ENCODE peak calls at places on chromosomes 5 and 9, in five cellular contexts. C, Q, U, S and R are unnamed samples.

GRCh38 chr5:50445281-50445949 is 4.3 kb upstream of the EMB start:
- DNase-seq in C (no peak), Q (no peak), U (no peak), S (peak), R (no peak)

GRCh38 chr5:149828161-149829011 is 98.3 kb downstream of the PPARGC1B start:
- DNase-seq in C (peak), Q (peak), U (peak), S (no peak), R (peak)

GRCh38 chr5:97077246-97077645 is 65.2 kb downstream of the LIX1 start:
- DNase-seq in C (no peak), Q (no peak), U (no peak), S (no peak), R (no peak)

GRCh38 chr5:109721741-109722140 is 32.0 kb downstream of the MAN2A1 start:
- DNase-seq in C (no peak), Q (no peak), U (no peak), S (no peak), R (no peak)

GRCh38 chr9:96418920-96419690 is 935 bp upstream of the ZNF367 start:
- DNase-seq in C (peak), Q (peak), U (peak), S (peak), R (peak)

GRCh38 chr9:92911496-92912475 is 33.9 kb upstream of the ZNF484 start:
- DNase-seq in C (no peak), Q (no peak), U (no peak), S (no peak), R (peak)

GRCh38 chr5:165201364-165202143 is 1696.1 kb downstream of the MAT2B start:
- DNase-seq in C (peak), Q (no peak), U (no peak), S (no peak), R (peak)

GRCh38 chr9:112447283-112447761 is 39.3 kb upstream of the KIAA1958 start:
- DNase-seq in C (peak), Q (peak), U (no peak), S (peak), R (no peak)

GRCh38 chr9:108743426-108743825 is 112.4 kb downstream of the ACTL7B start:
- DNase-seq in C (no peak), Q (no peak), U (no peak), S (no peak), R (no peak)

GRCh38 chr5:140372971-140373487 is 13.0 kb downstream of the SLC4A9 start:
- DNase-seq in C (peak), Q (peak), U (peak), S (no peak), R (peak)

GRCh38 chr5:177130211-177131018 is 3.2 kb upstream of the NSD1 start:
- DNase-seq in C (no peak), Q (no peak), U (no peak), S (no peak), R (no peak)

GRCh38 chr9:32045513-32045912 is 338.9 kb upstream of the ACO1 start:
- DNase-seq in C (no peak), Q (no peak), U (no peak), S (no peak), R (no peak)

GRCh38 chr5:100616291-100616690 is 81.1 kb downstream of the FAM174A start:
- DNase-seq in C (no peak), Q (no peak), U (no peak), S (no peak), R (no peak)

GRCh38 chr5:122774861-122775712 is at the start of gene SNX2:
- DNase-seq in C (peak), Q (peak), U (peak), S (peak), R (peak)
- TF ChIP-seq CTCF in C (no peak), Q (no peak), U (peak), S (peak), R (peak)

DNA sequence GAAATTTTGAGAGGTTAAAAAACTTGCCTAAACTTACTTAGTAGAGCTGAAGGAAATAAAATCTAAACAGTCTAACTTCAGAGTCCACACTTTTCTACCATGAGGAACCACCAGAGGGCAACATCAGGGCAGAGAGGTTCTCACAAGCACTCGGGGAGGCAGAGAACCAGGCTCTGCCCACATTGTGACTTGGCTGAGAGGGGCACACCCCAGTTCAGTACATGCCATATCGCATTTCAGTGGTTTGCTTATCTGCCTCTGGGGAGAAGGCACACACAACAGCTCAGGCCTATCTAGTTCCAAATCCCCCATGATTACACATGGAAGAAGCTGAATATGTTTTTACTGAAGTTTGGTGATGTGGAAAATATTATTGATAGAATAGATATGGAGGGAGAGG is 49.2 kb downstream of the EQTN start:
- DNase-seq in C (peak), Q (peak), U (peak), S (no peak), R (peak)
- TF ChIP-seq CTCF in C (peak), Q (peak), U (peak), S (peak), R (peak)

GRCh38 chr9:113876806-113877236 is 712 bp downstream of the ZNF618 start:
- DNase-seq in C (no peak), Q (no peak), U (no peak), S (no peak), R (no peak)
- TF ChIP-seq CTCF in C (peak), Q (peak), U (peak), S (peak), R (peak)

DNA sequence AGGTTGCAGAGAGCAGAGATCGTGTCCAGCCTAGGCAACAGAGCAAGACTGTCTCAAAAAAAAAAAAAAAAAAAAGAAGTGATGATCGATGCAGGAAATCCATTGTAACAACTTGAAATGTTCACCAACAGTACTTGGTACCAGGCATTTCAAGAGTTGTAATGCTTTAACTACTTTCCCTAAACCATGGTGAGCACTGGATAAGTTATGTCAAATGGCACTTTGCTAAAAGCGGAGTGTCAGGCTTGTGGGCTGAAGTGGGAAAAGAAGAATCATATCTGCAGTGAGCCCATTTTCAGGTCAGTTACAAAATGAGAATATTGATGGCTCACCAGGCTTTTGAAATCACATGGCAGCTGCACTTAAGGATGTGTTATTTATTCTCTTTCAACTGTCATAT is 202.2 kb downstream of the RFK start:
- DNase-seq in C (no peak), Q (no peak), U (no peak), S (no peak), R (no peak)
- TF ChIP-seq CTCF in C (no peak), Q (no peak), U (no peak), S (no peak), R (no peak)

GRCh38 chr5:111469293-111469896 is 42.9 kb downstream of the STARD4 start:
- DNase-seq in C (no peak), Q (no peak), U (no peak), S (no peak), R (no peak)
- TF ChIP-seq CTCF in C (no peak), Q (no peak), U (no peak), S (no peak), R (no peak)

GRCh38 chr5:135189024-135189423 is 155.0 kb upstream of the PITX1 start:
- DNase-seq in C (no peak), Q (no peak), U (no peak), S (no peak), R (no peak)

GRCh38 chr5:135184646-135185045 is 150.6 kb upstream of the PITX1 start:
- DNase-seq in C (no peak), Q (no peak), U (no peak), S (no peak), R (no peak)

GRCh38 chr5:135185461-135186075 is 151.5 kb upstream of the PITX1 start:
- DNase-seq in C (peak), Q (no peak), U (no peak), S (no peak), R (peak)

GRCh38 chr5:135188233-135188909 is 154.3 kb upstream of the PITX1 start:
- DNase-seq in C (no peak), Q (no peak), U (no peak), S (no peak), R (no peak)

GRCh38 chr5:135186662-135187522 is 152.9 kb upstream of the PITX1 start:
- DNase-seq in C (no peak), Q (peak), U (no peak), S (no peak), R (peak)
- TF ChIP-seq CTCF in C (no peak), Q (peak), U (peak), S (no peak), R (peak)